ENCODE peak calls at places on chromosomes 4 and X, in eight cellular contexts. One of them, this sample, is unnamed.

GRCh38 chrX:39372126-39372525 is 570.9 kb downstream of the MID1IP1 start:
- DNase-seq in stimulated activated CD4-positive, alpha-beta T cell treated with anti-CD3 and anti-CD28 coated beads, Interleukin-12 subunit alpha, Interleukin-12 subunit beta, amount 100 ng/mL, for 4 hours: no peak
- DNase-seq in cerebellar nuclear complex: no peak
- DNase-seq in amygdala: no peak
- DNase-seq in activated gamma-delta T cell: no peak
- DNase-seq in activated CD4-positive, alpha-beta T cell treated with anti-CD3 and anti-CD28 coated beads for 24 hours: no peak
- DNase-seq in amniotic epithelial cell: no peak
- DNase-seq in AG09309: no peak
- DNase-seq in this sample: no peak

GRCh38 chrX:2689773-2690666 is 1.1 kb upstream of the CD99 start:
- DNase-seq in stimulated activated CD4-positive, alpha-beta T cell treated with anti-CD3 and anti-CD28 coated beads, Interleukin-12 subunit alpha, Interleukin-12 subunit beta, amount 100 ng/mL, for 4 hours: no peak
- DNase-seq in cerebellar nuclear complex: no peak
- DNase-seq in amygdala: no peak
- DNase-seq in activated gamma-delta T cell: no peak
- DNase-seq in activated CD4-positive, alpha-beta T cell treated with anti-CD3 and anti-CD28 coated beads for 24 hours: no peak
- DNase-seq in amniotic epithelial cell: no peak
- DNase-seq in AG09309: no peak
- DNase-seq in this sample: no peak

GRCh38 chr4:168654206-168655174 is 157.6 kb downstream of the PALLD start:
- DNase-seq in stimulated activated CD4-positive, alpha-beta T cell treated with anti-CD3 and anti-CD28 coated beads, Interleukin-12 subunit alpha, Interleukin-12 subunit beta, amount 100 ng/mL, for 4 hours: no peak
- DNase-seq in cerebellar nuclear complex: no peak
- DNase-seq in amygdala: no peak
- DNase-seq in activated gamma-delta T cell: no peak
- DNase-seq in activated CD4-positive, alpha-beta T cell treated with anti-CD3 and anti-CD28 coated beads for 24 hours: no peak
- DNase-seq in amniotic epithelial cell: no peak
- DNase-seq in AG09309: no peak
- DNase-seq in this sample: no peak

GRCh38 chrX:65926095-65927019 is 113.5 kb downstream of the VSIG4 start:
- DNase-seq in stimulated activated CD4-positive, alpha-beta T cell treated with anti-CD3 and anti-CD28 coated beads, Interleukin-12 subunit alpha, Interleukin-12 subunit beta, amount 100 ng/mL, for 4 hours: no peak
- DNase-seq in cerebellar nuclear complex: no peak
- DNase-seq in amygdala: no peak
- DNase-seq in activated gamma-delta T cell: no peak
- DNase-seq in activated CD4-positive, alpha-beta T cell treated with anti-CD3 and anti-CD28 coated beads for 24 hours: no peak
- DNase-seq in amniotic epithelial cell: no peak
- DNase-seq in AG09309: no peak
- DNase-seq in this sample: no peak

GRCh38 chr4:142452132-142452855 is 393.8 kb downstream of the INPP4B start:
- DNase-seq in stimulated activated CD4-positive, alpha-beta T cell treated with anti-CD3 and anti-CD28 coated beads, Interleukin-12 subunit alpha, Interleukin-12 subunit beta, amount 100 ng/mL, for 4 hours: no peak
- DNase-seq in cerebellar nuclear complex: no peak
- DNase-seq in amygdala: no peak
- DNase-seq in activated gamma-delta T cell: no peak
- DNase-seq in activated CD4-positive, alpha-beta T cell treated with anti-CD3 and anti-CD28 coated beads for 24 hours: no peak
- DNase-seq in amniotic epithelial cell: no peak
- DNase-seq in AG09309: peak; percentile 16
- DNase-seq in this sample: no peak

GRCh38 chr4:8103991-8104390 is 54.6 kb downstream of the ABLIM2 start:
- DNase-seq in stimulated activated CD4-positive, alpha-beta T cell treated with anti-CD3 and anti-CD28 coated beads, Interleukin-12 subunit alpha, Interleukin-12 subunit beta, amount 100 ng/mL, for 4 hours: no peak
- DNase-seq in cerebellar nuclear complex: no peak
- DNase-seq in amygdala: no peak
- DNase-seq in activated gamma-delta T cell: no peak
- DNase-seq in activated CD4-positive, alpha-beta T cell treated with anti-CD3 and anti-CD28 coated beads for 24 hours: no peak
- DNase-seq in amniotic epithelial cell: no peak
- DNase-seq in AG09309: no peak
- DNase-seq in this sample: no peak

GRCh38 chr4:138686078-138686477 is 329.5 kb upstream of the NOCT start:
- DNase-seq in stimulated activated CD4-positive, alpha-beta T cell treated with anti-CD3 and anti-CD28 coated beads, Interleukin-12 subunit alpha, Interleukin-12 subunit beta, amount 100 ng/mL, for 4 hours: no peak
- DNase-seq in cerebellar nuclear complex: no peak
- DNase-seq in amygdala: no peak
- DNase-seq in activated gamma-delta T cell: no peak
- DNase-seq in activated CD4-positive, alpha-beta T cell treated with anti-CD3 and anti-CD28 coated beads for 24 hours: no peak
- DNase-seq in amniotic epithelial cell: no peak
- DNase-seq in AG09309: no peak
- DNase-seq in this sample: no peak

GRCh38 chr4:180827193-180827592 is 1416.0 kb upstream of the TENM3 start:
- DNase-seq in stimulated activated CD4-positive, alpha-beta T cell treated with anti-CD3 and anti-CD28 coated beads, Interleukin-12 subunit alpha, Interleukin-12 subunit beta, amount 100 ng/mL, for 4 hours: no peak
- DNase-seq in cerebellar nuclear complex: no peak
- DNase-seq in amygdala: no peak
- DNase-seq in activated gamma-delta T cell: no peak
- DNase-seq in activated CD4-positive, alpha-beta T cell treated with anti-CD3 and anti-CD28 coated beads for 24 hours: no peak
- DNase-seq in amniotic epithelial cell: no peak
- DNase-seq in AG09309: peak; percentile 3
- DNase-seq in this sample: no peak

GRCh38 chr4:110735691-110736090 is 112.8 kb upstream of the PITX2 start:
- DNase-seq in stimulated activated CD4-positive, alpha-beta T cell treated with anti-CD3 and anti-CD28 coated beads, Interleukin-12 subunit alpha, Interleukin-12 subunit beta, amount 100 ng/mL, for 4 hours: no peak
- DNase-seq in cerebellar nuclear complex: no peak
- DNase-seq in amygdala: no peak
- DNase-seq in activated gamma-delta T cell: no peak
- DNase-seq in activated CD4-positive, alpha-beta T cell treated with anti-CD3 and anti-CD28 coated beads for 24 hours: no peak
- DNase-seq in amniotic epithelial cell: peak; percentile 79
- DNase-seq in AG09309: no peak
- DNase-seq in this sample: no peak

GRCh38 chr4:137534516-137534915 is 2.2 kb upstream of the PCDH18 start:
- DNase-seq in stimulated activated CD4-positive, alpha-beta T cell treated with anti-CD3 and anti-CD28 coated beads, Interleukin-12 subunit alpha, Interleukin-12 subunit beta, amount 100 ng/mL, for 4 hours: no peak
- DNase-seq in cerebellar nuclear complex: no peak
- DNase-seq in amygdala: no peak
- DNase-seq in activated gamma-delta T cell: no peak
- DNase-seq in activated CD4-positive, alpha-beta T cell treated with anti-CD3 and anti-CD28 coated beads for 24 hours: no peak
- DNase-seq in amniotic epithelial cell: no peak
- DNase-seq in AG09309: no peak
- DNase-seq in this sample: no peak